ENCODE peak calls at places on chromosomes 4 and X, in six cellular contexts. One of them, this sample, is unnamed.

GRCh38 chrX:72714471-72714916 is 388 bp upstream of the PHKA1 start:
- DNase-seq in transverse colon: peak
- DNase-seq in right atrium auricular region: peak
- DNase-seq in OCI-LY7: no peak
- DNase-seq in AG04450: peak
- DNase-seq in cardiac muscle cell: peak
- DNase-seq in this sample: no peak

GRCh38 chr4:153488006-153488718 is 22.0 kb downstream of the TMEM131L start:
- DNase-seq in cardiac muscle cell: peak
- DNase-seq in transverse colon: peak
- DNase-seq in OCI-LY7: no peak
- DNase-seq in AG04450: no peak
- DNase-seq in right atrium auricular region: no peak
- DNase-seq in this sample: no peak

GRCh38 chr4:155639674-155640529 is 26.7 kb upstream of the GUCY1A1 start:
- DNase-seq in right atrium auricular region: no peak
- DNase-seq in cardiac muscle cell: no peak
- DNase-seq in AG04450: no peak
- DNase-seq in OCI-LY7: no peak
- DNase-seq in transverse colon: no peak
- DNase-seq in this sample: no peak

GRCh38 chr4:4394644-4395043 is 7.7 kb downstream of the NSG1 start:
- DNase-seq in right atrium auricular region: no peak
- DNase-seq in transverse colon: no peak
- DNase-seq in OCI-LY7: no peak
- DNase-seq in cardiac muscle cell: peak
- DNase-seq in AG04450: peak
- DNase-seq in this sample: no peak

GRCh38 chr4:119080721-119081541 is 54.7 kb upstream of the MYOZ2 start:
- DNase-seq in transverse colon: peak
- DNase-seq in right atrium auricular region: no peak
- DNase-seq in cardiac muscle cell: no peak
- DNase-seq in OCI-LY7: no peak
- DNase-seq in AG04450: no peak
- DNase-seq in this sample: no peak

GRCh38 chr4:182273191-182273935 is 30.2 kb downstream of the TENM3 start:
- DNase-seq in OCI-LY7: no peak
- DNase-seq in AG04450: no peak
- DNase-seq in transverse colon: no peak
- DNase-seq in right atrium auricular region: no peak
- DNase-seq in cardiac muscle cell: no peak
- DNase-seq in this sample: no peak

GRCh38 chr4:84159767-84160166 is 339.3 kb downstream of the NKX6-1 start:
- DNase-seq in AG04450: no peak
- DNase-seq in OCI-LY7: no peak
- DNase-seq in cardiac muscle cell: no peak
- DNase-seq in transverse colon: no peak
- DNase-seq in right atrium auricular region: no peak
- DNase-seq in this sample: no peak

GRCh38 chrX:2710041-2710471 is 19.0 kb downstream of the CD99 start:
- DNase-seq in cardiac muscle cell: peak
- DNase-seq in transverse colon: peak
- DNase-seq in right atrium auricular region: no peak
- DNase-seq in OCI-LY7: no peak
- DNase-seq in AG04450: no peak
- DNase-seq in this sample: peak

GRCh38 chr4:143241892-143242291 is 57.2 kb downstream of the USP38 start:
- DNase-seq in transverse colon: no peak
- DNase-seq in cardiac muscle cell: peak
- DNase-seq in right atrium auricular region: no peak
- DNase-seq in OCI-LY7: peak
- DNase-seq in AG04450: no peak
- DNase-seq in this sample: no peak

GRCh38 chrX:77493677-77494553 is 46.7 kb downstream of the FGF16 start:
- DNase-seq in right atrium auricular region: no peak
- DNase-seq in cardiac muscle cell: peak
- DNase-seq in transverse colon: no peak
- DNase-seq in OCI-LY7: no peak
- DNase-seq in AG04450: peak
- DNase-seq in this sample: peak

GRCh38 chr4:161419822-161420221 is 744.0 kb downstream of the FSTL5 start:
- DNase-seq in transverse colon: no peak
- DNase-seq in right atrium auricular region: no peak
- DNase-seq in AG04450: no peak
- DNase-seq in OCI-LY7: no peak
- DNase-seq in cardiac muscle cell: no peak
- DNase-seq in this sample: no peak

GRCh38 chr4:146520894-146521542 is 722 bp downstream of the SLC10A7 start:
- DNase-seq in transverse colon: peak
- DNase-seq in OCI-LY7: peak
- DNase-seq in cardiac muscle cell: peak
- DNase-seq in right atrium auricular region: no peak
- DNase-seq in AG04450: no peak
- DNase-seq in this sample: no peak

GRCh38 chr4:101183658-101184373 is 163.5 kb downstream of the PPP3CA start:
- DNase-seq in right atrium auricular region: no peak
- DNase-seq in OCI-LY7: no peak
- DNase-seq in cardiac muscle cell: no peak
- DNase-seq in transverse colon: no peak
- DNase-seq in AG04450: no peak
- DNase-seq in this sample: no peak

GRCh38 chrX:78822157-78822683 is 74.7 kb downstream of the LPAR4 start:
- DNase-seq in AG04450: no peak
- DNase-seq in right atrium auricular region: no peak
- DNase-seq in transverse colon: no peak
- DNase-seq in cardiac muscle cell: no peak
- DNase-seq in OCI-LY7: no peak
- DNase-seq in this sample: no peak

GRCh38 chrX:154818916-154819770 is 13.9 kb upstream of the MPP1 start:
- DNase-seq in AG04450: no peak
- DNase-seq in transverse colon: no peak
- DNase-seq in right atrium auricular region: no peak
- DNase-seq in OCI-LY7: no peak
- DNase-seq in cardiac muscle cell: no peak
- DNase-seq in this sample: no peak

DNA sequence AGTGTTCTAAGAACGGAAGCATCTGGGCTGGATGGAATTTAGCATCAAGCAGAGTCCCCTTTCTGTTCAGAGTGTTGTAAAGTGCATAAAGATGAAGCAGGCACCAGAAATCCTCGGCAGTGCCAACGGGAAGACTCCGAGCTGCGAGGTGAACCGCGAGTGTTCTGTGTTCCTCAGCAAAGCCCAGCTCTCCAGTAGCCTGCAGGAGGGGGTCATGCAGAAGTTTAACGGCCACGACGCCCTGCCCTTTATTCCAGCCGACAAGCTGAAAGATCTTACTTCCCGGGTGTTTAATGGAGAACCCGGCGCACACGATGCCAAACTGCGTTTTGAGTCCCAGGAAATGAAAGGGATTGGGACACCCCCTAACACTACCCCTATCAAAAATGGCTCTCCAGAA is 29.4 kb downstream of the NSD2 start:
- DNase-seq in right atrium auricular region: no peak
- DNase-seq in transverse colon: no peak
- DNase-seq in cardiac muscle cell: no peak
- DNase-seq in OCI-LY7: no peak
- DNase-seq in AG04450: no peak
- DNase-seq in this sample: no peak
- H3K4me3 ChIP-seq in right atrium auricular region: no peak
- H3K4me3 ChIP-seq in transverse colon: no peak
- H3K4me3 ChIP-seq in cardiac muscle cell: no peak
- H3K4me3 ChIP-seq in OCI-LY7: no peak
- H3K4me3 ChIP-seq in AG04450: no peak
- H3K4me3 ChIP-seq in this sample: no peak

DNA sequence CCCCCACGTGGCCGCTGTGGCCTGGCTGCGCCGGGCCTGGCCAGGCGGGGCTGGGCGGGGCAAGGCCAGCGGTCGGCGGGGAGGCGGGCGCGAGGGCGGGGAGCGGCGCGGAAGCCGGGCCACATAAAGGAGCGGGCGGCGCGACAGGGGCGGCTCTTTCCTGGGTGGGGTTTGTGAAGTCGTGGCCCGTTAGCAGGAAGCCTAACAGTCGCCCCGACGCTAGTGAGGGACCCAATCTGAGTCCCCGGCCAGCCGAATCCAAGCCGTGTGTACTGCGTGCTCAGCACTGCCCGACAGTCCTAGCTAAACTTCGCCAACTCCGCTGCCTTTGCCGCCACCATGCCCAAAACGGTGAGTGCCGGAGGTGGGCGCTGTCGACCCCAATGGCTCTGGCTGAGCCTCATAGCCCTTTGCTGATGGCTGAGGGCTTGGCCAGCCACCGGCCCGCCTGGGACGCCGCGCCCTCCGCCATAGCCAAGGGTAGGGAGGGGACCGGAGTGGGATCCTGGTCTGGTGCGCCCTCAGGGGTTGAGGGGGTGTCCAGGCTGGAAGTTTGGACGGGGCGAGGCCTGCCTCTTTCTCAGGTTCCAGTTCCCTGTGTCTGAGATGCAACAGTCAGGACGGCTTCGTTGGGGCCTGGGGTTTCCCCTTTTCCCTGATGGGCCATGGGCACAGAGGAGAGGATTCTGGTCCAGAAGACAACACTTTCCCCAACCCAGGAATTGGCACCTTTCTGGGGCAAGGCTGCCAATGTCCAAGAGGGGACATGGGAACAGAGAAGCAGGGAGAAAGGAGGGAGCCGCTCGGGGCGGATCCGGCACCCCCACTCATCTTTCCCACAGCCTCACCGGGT is at the start of gene MSN:
- DNase-seq in AG04450: no peak
- DNase-seq in cardiac muscle cell: peak
- DNase-seq in right atrium auricular region: peak
- DNase-seq in OCI-LY7: peak
- DNase-seq in transverse colon: peak
- DNase-seq in this sample: no peak
- TF ChIP-seq CTCF in AG04450: peak
- TF ChIP-seq CTCF in cardiac muscle cell: no peak
- TF ChIP-seq CTCF in right atrium auricular region: peak
- TF ChIP-seq CTCF in OCI-LY7: peak
- TF ChIP-seq CTCF in transverse colon: no peak
- TF ChIP-seq CTCF in this sample: no peak

GRCh38 chr4:26763649-26764048 is 97.0 kb upstream of the STIM2 start:
- DNase-seq in OCI-LY7: no peak
- DNase-seq in cardiac muscle cell: no peak
- DNase-seq in right atrium auricular region: no peak
- DNase-seq in transverse colon: no peak
- DNase-seq in AG04450: no peak
- DNase-seq in this sample: no peak

GRCh38 chr4:26765515-26765914 is 95.1 kb upstream of the STIM2 start:
- DNase-seq in OCI-LY7: no peak
- DNase-seq in cardiac muscle cell: no peak
- DNase-seq in transverse colon: no peak
- DNase-seq in AG04450: no peak
- DNase-seq in right atrium auricular region: no peak
- DNase-seq in this sample: no peak

GRCh38 chr4:26762650-26763049 is 98.0 kb upstream of the STIM2 start:
- DNase-seq in right atrium auricular region: no peak
- DNase-seq in OCI-LY7: no peak
- DNase-seq in AG04450: no peak
- DNase-seq in cardiac muscle cell: peak
- DNase-seq in transverse colon: peak
- DNase-seq in this sample: no peak

GRCh38 chr4:26763063-26763462 is 97.6 kb upstream of the STIM2 start:
- DNase-seq in AG04450: no peak
- DNase-seq in right atrium auricular region: no peak
- DNase-seq in cardiac muscle cell: no peak
- DNase-seq in transverse colon: no peak
- DNase-seq in OCI-LY7: peak
- DNase-seq in this sample: no peak

GRCh38 chr4:26766142-26766541 is 94.5 kb upstream of the STIM2 start:
- DNase-seq in right atrium auricular region: no peak
- DNase-seq in cardiac muscle cell: no peak
- DNase-seq in AG04450: no peak
- DNase-seq in OCI-LY7: no peak
- DNase-seq in transverse colon: no peak
- DNase-seq in this sample: no peak
- H3K4me3 ChIP-seq in right atrium auricular region: no peak
- H3K4me3 ChIP-seq in cardiac muscle cell: no peak
- H3K4me3 ChIP-seq in AG04450: no peak
- H3K4me3 ChIP-seq in OCI-LY7: no peak
- H3K4me3 ChIP-seq in transverse colon: no peak
- H3K4me3 ChIP-seq in this sample: no peak

GRCh38 chr4:112854420-112854819 is 195.0 kb upstream of the ANK2 start:
- DNase-seq in AG04450: no peak
- DNase-seq in right atrium auricular region: no peak
- DNase-seq in cardiac muscle cell: no peak
- DNase-seq in OCI-LY7: no peak
- DNase-seq in transverse colon: no peak
- DNase-seq in this sample: no peak

GRCh38 chr4:112852586-112852985 is 196.9 kb upstream of the ANK2 start:
- DNase-seq in transverse colon: no peak
- DNase-seq in OCI-LY7: no peak
- DNase-seq in cardiac muscle cell: no peak
- DNase-seq in AG04450: no peak
- DNase-seq in right atrium auricular region: no peak
- DNase-seq in this sample: no peak

GRCh38 chr4:112855058-112855457 is 194.4 kb upstream of the ANK2 start:
- DNase-seq in right atrium auricular region: no peak
- DNase-seq in transverse colon: no peak
- DNase-seq in OCI-LY7: no peak
- DNase-seq in cardiac muscle cell: no peak
- DNase-seq in AG04450: no peak
- DNase-seq in this sample: no peak

GRCh38 chr4:112857461-112857860 is 192.0 kb upstream of the ANK2 start:
- DNase-seq in transverse colon: no peak
- DNase-seq in cardiac muscle cell: peak
- DNase-seq in right atrium auricular region: no peak
- DNase-seq in AG04450: peak
- DNase-seq in OCI-LY7: no peak
- DNase-seq in this sample: peak

DNA sequence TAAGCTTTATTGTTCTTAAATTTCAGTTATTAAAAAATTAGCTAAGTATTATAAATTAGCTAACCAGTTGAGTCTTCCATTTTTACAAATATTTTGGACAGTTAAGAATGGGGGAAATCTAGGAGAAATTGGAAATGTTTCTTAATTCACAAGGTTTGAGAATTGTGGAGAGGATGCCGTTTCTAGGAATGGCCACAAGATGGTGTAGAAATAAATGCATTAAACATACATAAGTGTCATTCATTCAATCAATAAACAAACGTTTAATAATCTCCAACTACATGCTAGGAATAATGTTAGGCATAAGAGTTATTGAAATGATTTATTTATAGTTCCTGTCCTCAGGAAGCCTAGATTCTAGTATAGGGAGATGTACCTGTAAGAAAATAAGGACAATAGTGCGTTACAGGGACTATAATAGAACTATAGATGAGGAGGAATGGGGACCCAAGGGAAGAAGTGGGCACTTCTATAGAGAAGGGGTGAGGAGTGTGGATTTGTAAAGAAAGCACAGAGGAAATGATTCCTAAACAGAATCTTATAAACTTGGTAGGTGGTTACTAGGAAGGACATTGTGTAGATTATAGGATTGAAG is 195.7 kb upstream of the ANK2 start:
- DNase-seq in right atrium auricular region: no peak
- DNase-seq in OCI-LY7: no peak
- DNase-seq in AG04450: no peak
- DNase-seq in cardiac muscle cell: peak
- DNase-seq in transverse colon: no peak
- DNase-seq in this sample: no peak
- TF ChIP-seq CTCF in right atrium auricular region: peak
- TF ChIP-seq CTCF in OCI-LY7: peak
- TF ChIP-seq CTCF in AG04450: peak
- TF ChIP-seq CTCF in cardiac muscle cell: peak
- TF ChIP-seq CTCF in transverse colon: no peak
- TF ChIP-seq CTCF in this sample: peak

This sample was measured in HFF-Myc.